ENCODE peak calls at places on chromosomes 5 and 9, in eight cellular contexts. B is stomach; V is activated naive CD4-positive, alpha-beta T cell; U is breast epithelium; F is kidney tubule cell; I is cardiac fibroblast; H is AG08396; X is ELF-1. L is an unnamed sample.

GRCh38 chr5:65739162-65739561 is 17.2 kb downstream of the NLN start:
- DNase-seq in B (no peak), V (no peak), U (no peak), F (no peak), I (no peak), H (no peak), X (no peak), L (no peak)

GRCh38 chr9:87675906-87676515 is 49.9 kb upstream of the CTSL start:
- DNase-seq in B (peak), V (no peak), U (no peak), F (no peak), I (no peak), H (no peak), X (no peak), L (no peak)

GRCh38 chr5:78887384-78888118 is 97.6 kb downstream of the ARSB start:
- DNase-seq in B (no peak), V (no peak), U (no peak), F (no peak), I (no peak), H (no peak), X (no peak), L (no peak)

GRCh38 chr9:129962889-129963703 is 79.9 kb downstream of the FNBP1 start:
- DNase-seq in B (peak), V (peak), U (peak), F (peak), I (peak), H (peak), X (peak), L (peak)

GRCh38 chr5:169905017-169905416 is 75.3 kb downstream of the INSYN2B start:
- DNase-seq in B (no peak), V (no peak), U (no peak), F (no peak), I (no peak), H (no peak), X (no peak), L (no peak)

GRCh38 chr5:1656271-1656975 is 132.7 kb upstream of the LPCAT1 start:
- DNase-seq in B (no peak), V (no peak), U (no peak), F (no peak), I (no peak), H (no peak), X (no peak), L (no peak)

GRCh38 chr5:179167871-179168451 is 107.8 kb downstream of the ZNF354C start:
- DNase-seq in B (no peak), V (no peak), U (no peak), F (no peak), I (no peak), H (no peak), X (no peak), L (no peak)

GRCh38 chr5:156218364-156219158 is 108.4 kb upstream of the SGCD start:
- DNase-seq in B (no peak), V (no peak), U (no peak), F (no peak), I (no peak), H (no peak), X (no peak), L (no peak)

GRCh38 chr9:112443200-112443599 is 43.4 kb upstream of the KIAA1958 start:
- DNase-seq in B (no peak), V (no peak), U (no peak), F (peak), I (peak), H (peak), X (no peak), L (peak)

GRCh38 chr5:126614189-126614588 is 13.4 kb downstream of the PHAX start:
- DNase-seq in B (no peak), V (no peak), U (no peak), F (no peak), I (no peak), H (no peak), X (no peak), L (no peak)

GRCh38 chr5:42242829-42243485 is 180.3 kb upstream of the GHR start:
- DNase-seq in B (no peak), V (no peak), U (no peak), F (no peak), I (no peak), H (no peak), X (no peak), L (no peak)

GRCh38 chr5:125276121-125276520 is 529.7 kb upstream of the ZNF608 start:
- DNase-seq in B (no peak), V (no peak), U (no peak), F (no peak), I (no peak), H (no peak), X (no peak), L (no peak)

GRCh38 chr9:99023831-99024230 is 80.1 kb downstream of the COL15A1 start:
- DNase-seq in B (no peak), V (no peak), U (no peak), F (peak), I (peak), H (no peak), X (no peak), L (peak)

GRCh38 chr9:94649100-94649855 is 10.0 kb upstream of the FBP1 start:
- DNase-seq in B (no peak), V (no peak), U (no peak), F (peak), I (peak), H (peak), X (no peak), L (peak)

GRCh38 chr5:105530716-105531261 is 1968.2 kb upstream of the NUDT12 start:
- DNase-seq in B (no peak), V (no peak), U (no peak), F (no peak), I (no peak), H (no peak), X (no peak), L (no peak)

L was measured in M059J.